ENCODE peak calls at places on chromosomes 2 and 18, in ten cellular contexts. D is amygdala; M is mesendoderm; T is stimulated activated CD4-positive, alpha-beta T cell treated with anti-CD3 and anti-CD28 coated beads, Interleukin-2, amount 100 ng/mL, for 48 hours; W is activated CD4-positive, CD25-positive, alpha-beta regulatory T cell; S is T-helper 1 cell; Y is cardiac muscle cell; F is NCI-H510A treated with DMSO at 0.1 percent for 48 hours; Z is stimulated activated CD8-positive, alpha-beta memory T cell treated with anti-CD3 and anti-CD28 coated beads, Interleukin-4, amount 100 ng/mL, for 24 hours; L is WTC11. P is an unnamed sample.
A peak's percentile ranks its signal among the peaks of the same experiment; 100 is the strongest.

GRCh38 chr2:125593036-125593435 is 1062.9 kb upstream of the GYPC start:
- DNase-seq in D (no peak), M (peak; percentile 63), T (no peak), W (no peak), S (no peak), Y (no peak), F (no peak), Z (no peak), L (no peak), P (no peak)

GRCh38 chr2:131417886-131418285 is 53.9 kb upstream of the RAB6D start:
- DNase-seq in D (no peak), M (no peak), T (no peak), W (no peak), S (no peak), Y (no peak), F (no peak), Z (no peak), L (no peak), P (no peak)

GRCh38 chr2:156005999-156006712 is 326.4 kb downstream of the NR4A2 start:
- DNase-seq in D (no peak), M (peak; percentile 56), T (no peak), W (no peak), S (no peak), Y (no peak), F (no peak), Z (no peak), L (peak; percentile 15), P (no peak)

GRCh38 chr2:86037141-86037794 is 68.4 kb downstream of the POLR1A start:
- DNase-seq in D (no peak), M (no peak), T (peak; percentile 44), W (no peak), S (no peak), Y (peak; percentile 94), F (no peak), Z (peak; percentile 43), L (no peak), P (no peak)

GRCh38 chr2:230156782-230157181 is 63.0 kb downstream of the SP110 start:
- DNase-seq in D (no peak), M (peak; percentile 4), T (no peak), W (no peak), S (no peak), Y (no peak), F (no peak), Z (no peak), L (no peak), P (no peak)

GRCh38 chr2:196431076-196431475 is 208.4 kb upstream of the CCDC150 start:
- DNase-seq in D (no peak), M (no peak), T (no peak), W (no peak), S (no peak), Y (peak; percentile 62), F (no peak), Z (no peak), L (no peak), P (no peak)

GRCh38 chr2:23487735-23488492 is 102.9 kb downstream of the KLHL29 start:
- DNase-seq in D (no peak), M (no peak), T (no peak), W (no peak), S (no peak), Y (peak; percentile 67), F (no peak), Z (no peak), L (no peak), P (no peak)

GRCh38 chr2:124836415-124836814 is 811.3 kb downstream of the CNTNAP5 start:
- DNase-seq in D (no peak), M (peak; percentile 1), T (no peak), W (no peak), S (no peak), Y (peak; percentile 82), F (no peak), Z (no peak), L (no peak), P (no peak)

GRCh38 chr2:70340921-70341765 is 39.3 kb upstream of the FAM136A start:
- DNase-seq in D (no peak), M (peak; percentile 78), T (peak; percentile 26), W (no peak), S (no peak), Y (peak; percentile 52), F (peak; percentile 74), Z (no peak), L (peak; percentile 53), P (no peak)

GRCh38 chr2:227411990-227412350 is 24.2 kb upstream of the SCYGR1 start:
- DNase-seq in D (no peak), M (no peak), T (no peak), W (no peak), S (no peak), Y (no peak), F (no peak), Z (no peak), L (no peak), P (no peak)

GRCh38 chr2:134988994-134989605 is 58.1 kb downstream of the MAP3K19 start:
- DNase-seq in D (no peak), M (peak; percentile 27), T (no peak), W (no peak), S (no peak), Y (peak; percentile 61), F (peak; percentile 57), Z (no peak), L (no peak), P (peak; percentile 44)

GRCh38 chr2:240905176-240905781 is 857 bp upstream of the CROCC2 start:
- DNase-seq in D (no peak), M (no peak), T (no peak), W (no peak), S (no peak), Y (no peak), F (no peak), Z (no peak), L (no peak), P (no peak)

GRCh38 chr2:196537311-196537710 is 102.2 kb upstream of the CCDC150 start:
- DNase-seq in D (no peak), M (no peak), T (no peak), W (no peak), S (no peak), Y (no peak), F (no peak), Z (no peak), L (no peak), P (no peak)

GRCh38 chr2:85132834-85133637 is at the start of gene TCF7L1:
- DNase-seq in D (peak; percentile 15), M (peak; percentile 89), T (peak; percentile 34), W (no peak), S (no peak), Y (peak; percentile 91), F (peak; percentile 66), Z (no peak), L (peak; percentile 93), P (peak; percentile 49)

GRCh38 chr18:74342416-74343043 is 26.9 kb downstream of the C18orf63 start:
- DNase-seq in D (no peak), M (peak; percentile 61), T (peak; percentile 8), W (no peak), S (no peak), Y (peak; percentile 86), F (peak; percentile 72), Z (no peak), L (no peak), P (no peak)

GRCh38 chr2:176356251-176356650 is 87.0 kb downstream of the MTX2 start:
- DNase-seq in D (no peak), M (no peak), T (no peak), W (no peak), S (no peak), Y (peak; percentile 29), F (no peak), Z (no peak), L (no peak), P (no peak)

GRCh38 chr2:53452957-53453748 is 314.5 kb upstream of the CHAC2 start:
- DNase-seq in D (no peak), M (no peak), T (no peak), W (no peak), S (no peak), Y (no peak), F (no peak), Z (no peak), L (no peak), P (no peak)

GRCh38 chr2:12965540-12966269 is 249.0 kb downstream of the TRIB2 start:
- DNase-seq in D (no peak), M (peak; percentile 56), T (no peak), W (no peak), S (no peak), Y (peak; percentile 70), F (no peak), Z (no peak), L (no peak), P (no peak)

GRCh38 chr2:128285329-128285931 is 33.2 kb downstream of the HS6ST1 start:
- DNase-seq in D (no peak), M (no peak), T (no peak), W (no peak), S (no peak), Y (no peak), F (no peak), Z (no peak), L (no peak), P (no peak)

GRCh38 chr2:46276652-46277051 is 20.6 kb upstream of the EPAS1 start:
- DNase-seq in D (no peak), M (peak; percentile 32), T (no peak), W (no peak), S (no peak), Y (peak; percentile 67), F (no peak), Z (no peak), L (no peak), P (no peak)

GRCh38 chr2:156327835-156328401 is 4.6 kb downstream of the NR4A2 start:
- DNase-seq in D (no peak), M (peak; percentile 37), T (no peak), W (no peak), S (no peak), Y (no peak), F (no peak), Z (no peak), L (no peak), P (no peak)

GRCh38 chr2:158955974-158956373 is 12.5 kb upstream of the TANC1 start:
- DNase-seq in D (no peak), M (no peak), T (no peak), W (no peak), S (no peak), Y (no peak), F (no peak), Z (no peak), L (no peak), P (no peak)

P was measured in DMS 273 treated with DMSO at 0.1 percent for 48 hours.